ENCODE peak calls at places on chromosomes 11 and 22, in nine cellular contexts. One of them, this sample, is unnamed.

GRCh38 chr11:118411523-118411922 is 10.1 kb downstream of the ATP5MG start:
- DNase-seq in body of pancreas: no peak
- DNase-seq in WTC11: no peak
- DNase-seq in neural crest cell: no peak
- DNase-seq in prostate gland: no peak
- DNase-seq in CD8-positive, alpha-beta T cell: no peak
- DNase-seq in kidney: no peak
- DNase-seq in heart right ventricle: no peak
- DNase-seq in uterus: no peak
- DNase-seq in this sample: no peak

GRCh38 chr11:112670806-112671570 is 290.2 kb upstream of the NCAM1 start:
- DNase-seq in body of pancreas: no peak
- DNase-seq in WTC11: no peak
- DNase-seq in neural crest cell: no peak
- DNase-seq in prostate gland: no peak
- DNase-seq in CD8-positive, alpha-beta T cell: no peak
- DNase-seq in kidney: no peak
- DNase-seq in heart right ventricle: no peak
- DNase-seq in uterus: no peak
- DNase-seq in this sample: no peak

GRCh38 chr11:8267280-8267679 is 3.6 kb upstream of the LMO1 start:
- DNase-seq in body of pancreas: peak; percentile 5
- DNase-seq in WTC11: no peak
- DNase-seq in neural crest cell: no peak
- DNase-seq in prostate gland: no peak
- DNase-seq in CD8-positive, alpha-beta T cell: no peak
- DNase-seq in kidney: peak; percentile 19
- DNase-seq in heart right ventricle: no peak
- DNase-seq in uterus: peak; percentile 1
- DNase-seq in this sample: peak; percentile 70

GRCh38 chr11:9002920-9003572 is 755 bp downstream of the NRIP3 start:
- DNase-seq in body of pancreas: no peak
- DNase-seq in WTC11: no peak
- DNase-seq in neural crest cell: no peak
- DNase-seq in prostate gland: no peak
- DNase-seq in CD8-positive, alpha-beta T cell: no peak
- DNase-seq in kidney: no peak
- DNase-seq in heart right ventricle: no peak
- DNase-seq in uterus: no peak
- DNase-seq in this sample: no peak

GRCh38 chr22:24455751-24456426 is 28.5 kb downstream of the ADORA2A start:
- DNase-seq in body of pancreas: no peak
- DNase-seq in WTC11: no peak
- DNase-seq in neural crest cell: no peak
- DNase-seq in prostate gland: no peak
- DNase-seq in CD8-positive, alpha-beta T cell: no peak
- DNase-seq in kidney: no peak
- DNase-seq in heart right ventricle: peak; percentile 71
- DNase-seq in uterus: no peak
- DNase-seq in this sample: no peak

GRCh38 chr11:68016904-68017817 is 7.0 kb downstream of the ALDH3B1 start:
- DNase-seq in body of pancreas: no peak
- DNase-seq in WTC11: no peak
- DNase-seq in neural crest cell: peak; percentile 55
- DNase-seq in prostate gland: no peak
- DNase-seq in CD8-positive, alpha-beta T cell: no peak
- DNase-seq in kidney: no peak
- DNase-seq in heart right ventricle: no peak
- DNase-seq in uterus: no peak
- DNase-seq in this sample: peak; percentile 88

GRCh38 chr11:76382209-76382608 is 1.1 kb downstream of the GVQW3 start:
- DNase-seq in body of pancreas: no peak
- DNase-seq in WTC11: no peak
- DNase-seq in neural crest cell: no peak
- DNase-seq in prostate gland: no peak
- DNase-seq in CD8-positive, alpha-beta T cell: no peak
- DNase-seq in kidney: no peak
- DNase-seq in heart right ventricle: no peak
- DNase-seq in uterus: no peak
- DNase-seq in this sample: no peak

GRCh38 chr22:42414565-42415298 is 17.5 kb downstream of the NFAM1 start:
- DNase-seq in body of pancreas: no peak
- DNase-seq in WTC11: no peak
- DNase-seq in neural crest cell: no peak
- DNase-seq in prostate gland: no peak
- DNase-seq in CD8-positive, alpha-beta T cell: no peak
- DNase-seq in kidney: no peak
- DNase-seq in heart right ventricle: no peak
- DNase-seq in uterus: no peak
- DNase-seq in this sample: no peak

GRCh38 chr22:19038728-19039447 is 83.3 kb downstream of the DGCR2 start:
- DNase-seq in body of pancreas: no peak
- DNase-seq in WTC11: peak; percentile 11
- DNase-seq in neural crest cell: no peak
- DNase-seq in prostate gland: no peak
- DNase-seq in CD8-positive, alpha-beta T cell: no peak
- DNase-seq in kidney: peak; percentile 63
- DNase-seq in heart right ventricle: no peak
- DNase-seq in uterus: no peak
- DNase-seq in this sample: no peak

GRCh38 chr11:34192481-34193401 is 87.3 kb downstream of the NAT10 start:
- DNase-seq in body of pancreas: peak; percentile 60
- DNase-seq in WTC11: no peak
- DNase-seq in neural crest cell: no peak
- DNase-seq in prostate gland: peak; percentile 38
- DNase-seq in CD8-positive, alpha-beta T cell: no peak
- DNase-seq in kidney: no peak
- DNase-seq in heart right ventricle: peak; percentile 53
- DNase-seq in uterus: peak; percentile 85
- DNase-seq in this sample: no peak

GRCh38 chr11:63738720-63739360 is 29.7 kb downstream of the ZFTA start:
- DNase-seq in body of pancreas: peak; percentile 69
- DNase-seq in WTC11: peak; percentile 81
- DNase-seq in neural crest cell: peak; percentile 82
- DNase-seq in prostate gland: peak; percentile 69
- DNase-seq in CD8-positive, alpha-beta T cell: peak; percentile 57
- DNase-seq in kidney: no peak
- DNase-seq in heart right ventricle: peak; percentile 41
- DNase-seq in uterus: peak; percentile 80
- DNase-seq in this sample: no peak

GRCh38 chr11:122920579-122920978 is 38.0 kb downstream of the JHY start:
- DNase-seq in body of pancreas: no peak
- DNase-seq in WTC11: no peak
- DNase-seq in neural crest cell: no peak
- DNase-seq in prostate gland: peak; percentile 6
- DNase-seq in CD8-positive, alpha-beta T cell: no peak
- DNase-seq in kidney: no peak
- DNase-seq in heart right ventricle: no peak
- DNase-seq in uterus: no peak
- DNase-seq in this sample: no peak

GRCh38 chr11:125569913-125570621 is 790 bp downstream of the EI24 start:
- DNase-seq in body of pancreas: peak; percentile 76
- DNase-seq in WTC11: no peak
- DNase-seq in neural crest cell: no peak
- DNase-seq in prostate gland: no peak
- DNase-seq in CD8-positive, alpha-beta T cell: no peak
- DNase-seq in kidney: no peak
- DNase-seq in heart right ventricle: no peak
- DNase-seq in uterus: no peak
- DNase-seq in this sample: no peak

GRCh38 chr11:74615311-74615710 is 22.9 kb downstream of the POLD3 start:
- DNase-seq in body of pancreas: no peak
- DNase-seq in WTC11: no peak
- DNase-seq in neural crest cell: no peak
- DNase-seq in prostate gland: no peak
- DNase-seq in CD8-positive, alpha-beta T cell: no peak
- DNase-seq in kidney: no peak
- DNase-seq in heart right ventricle: no peak
- DNase-seq in uterus: no peak
- DNase-seq in this sample: no peak

GRCh38 chr11:20093775-20094174 is 66.5 kb downstream of the DBX1 start:
- DNase-seq in body of pancreas: no peak
- DNase-seq in WTC11: no peak
- DNase-seq in neural crest cell: no peak
- DNase-seq in prostate gland: no peak
- DNase-seq in CD8-positive, alpha-beta T cell: no peak
- DNase-seq in kidney: no peak
- DNase-seq in heart right ventricle: no peak
- DNase-seq in uterus: no peak
- DNase-seq in this sample: no peak
- TF ChIP-seq CTCF in body of pancreas: no peak
- TF ChIP-seq CTCF in WTC11: no peak
- TF ChIP-seq CTCF in neural crest cell: no peak
- TF ChIP-seq CTCF in prostate gland: no peak
- TF ChIP-seq CTCF in CD8-positive, alpha-beta T cell: no peak
- TF ChIP-seq CTCF in kidney: no peak
- TF ChIP-seq CTCF in heart right ventricle: no peak
- TF ChIP-seq CTCF in uterus: no peak
- TF ChIP-seq CTCF in this sample: peak; percentile 26

GRCh38 chr11:72548481-72548880 is 114.2 kb upstream of the CLPB start:
- DNase-seq in body of pancreas: no peak
- DNase-seq in WTC11: no peak
- DNase-seq in neural crest cell: no peak
- DNase-seq in prostate gland: no peak
- DNase-seq in CD8-positive, alpha-beta T cell: no peak
- DNase-seq in kidney: no peak
- DNase-seq in heart right ventricle: no peak
- DNase-seq in uterus: no peak
- DNase-seq in this sample: no peak

GRCh38 chr11:72552399-72552910 is 118.1 kb upstream of the CLPB start:
- DNase-seq in body of pancreas: no peak
- DNase-seq in WTC11: no peak
- DNase-seq in neural crest cell: no peak
- DNase-seq in prostate gland: no peak
- DNase-seq in CD8-positive, alpha-beta T cell: no peak
- DNase-seq in kidney: no peak
- DNase-seq in heart right ventricle: no peak
- DNase-seq in uterus: no peak
- DNase-seq in this sample: no peak

GRCh38 chr11:72551571-72551970 is 117.2 kb upstream of the CLPB start:
- DNase-seq in body of pancreas: no peak
- DNase-seq in WTC11: no peak
- DNase-seq in neural crest cell: no peak
- DNase-seq in prostate gland: no peak
- DNase-seq in CD8-positive, alpha-beta T cell: no peak
- DNase-seq in kidney: no peak
- DNase-seq in heart right ventricle: no peak
- DNase-seq in uterus: no peak
- DNase-seq in this sample: no peak

GRCh38 chr11:72556433-72556832 is 117.8 kb downstream of the PDE2A start:
- DNase-seq in body of pancreas: no peak
- DNase-seq in WTC11: no peak
- DNase-seq in neural crest cell: no peak
- DNase-seq in prostate gland: no peak
- DNase-seq in CD8-positive, alpha-beta T cell: no peak
- DNase-seq in kidney: no peak
- DNase-seq in heart right ventricle: no peak
- DNase-seq in uterus: no peak
- DNase-seq in this sample: no peak

DNA sequence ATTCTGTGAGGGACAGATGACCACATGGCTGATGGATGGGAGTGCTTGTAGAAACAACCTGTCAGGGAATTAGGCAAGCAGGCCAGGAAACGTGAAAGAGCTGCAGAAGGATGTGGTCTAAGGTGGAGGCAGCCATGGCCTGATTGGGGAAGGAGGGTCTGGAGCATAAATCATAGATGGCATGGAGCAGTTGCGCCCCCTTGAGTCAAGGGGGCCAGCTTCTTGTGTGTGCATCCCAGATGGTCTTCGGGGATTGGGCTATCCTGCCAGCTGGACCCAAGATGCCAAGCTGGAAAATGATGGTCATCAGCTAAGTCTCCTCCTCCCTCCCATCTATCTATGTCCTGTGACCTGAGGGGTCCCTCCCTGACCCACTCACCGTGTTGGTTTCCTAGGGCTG is 119.4 kb upstream of the CLPB start:
- DNase-seq in body of pancreas: no peak
- DNase-seq in WTC11: peak; percentile 73
- DNase-seq in neural crest cell: no peak
- DNase-seq in prostate gland: no peak
- DNase-seq in CD8-positive, alpha-beta T cell: no peak
- DNase-seq in kidney: no peak
- DNase-seq in heart right ventricle: no peak
- DNase-seq in uterus: no peak
- DNase-seq in this sample: no peak
- TF ChIP-seq CTCF in body of pancreas: no peak
- TF ChIP-seq CTCF in WTC11: peak; percentile 57
- TF ChIP-seq CTCF in neural crest cell: no peak
- TF ChIP-seq CTCF in prostate gland: no peak
- TF ChIP-seq CTCF in CD8-positive, alpha-beta T cell: no peak
- TF ChIP-seq CTCF in kidney: no peak
- TF ChIP-seq CTCF in heart right ventricle: no peak
- TF ChIP-seq CTCF in uterus: no peak
- TF ChIP-seq CTCF in this sample: no peak

GRCh38 chr11:134332189-134332631 is 422 bp downstream of the GLB1L2 start:
- DNase-seq in body of pancreas: peak; percentile 37
- DNase-seq in WTC11: peak; percentile 58
- DNase-seq in neural crest cell: peak; percentile 29
- DNase-seq in prostate gland: peak; percentile 43
- DNase-seq in CD8-positive, alpha-beta T cell: no peak
- DNase-seq in kidney: no peak
- DNase-seq in heart right ventricle: no peak
- DNase-seq in uterus: peak; percentile 30
- DNase-seq in this sample: no peak
- TF ChIP-seq CTCF in body of pancreas: no peak
- TF ChIP-seq CTCF in WTC11: no peak
- TF ChIP-seq CTCF in neural crest cell: no peak
- TF ChIP-seq CTCF in prostate gland: no peak
- TF ChIP-seq CTCF in CD8-positive, alpha-beta T cell: no peak
- TF ChIP-seq CTCF in kidney: no peak
- TF ChIP-seq CTCF in heart right ventricle: no peak
- TF ChIP-seq CTCF in uterus: no peak
- TF ChIP-seq CTCF in this sample: no peak

GRCh38 chr11:113771964-113772363 is 1.5 kb downstream of the ZW10 start:
- DNase-seq in body of pancreas: no peak
- DNase-seq in WTC11: no peak
- DNase-seq in neural crest cell: no peak
- DNase-seq in prostate gland: no peak
- DNase-seq in CD8-positive, alpha-beta T cell: no peak
- DNase-seq in kidney: no peak
- DNase-seq in heart right ventricle: no peak
- DNase-seq in uterus: no peak
- DNase-seq in this sample: no peak

GRCh38 chr11:113778111-113778910 is 1.3 kb upstream of the CLDN25 start:
- DNase-seq in body of pancreas: peak; percentile 78
- DNase-seq in WTC11: no peak
- DNase-seq in neural crest cell: no peak
- DNase-seq in prostate gland: peak; percentile 67
- DNase-seq in CD8-positive, alpha-beta T cell: no peak
- DNase-seq in kidney: peak; percentile 82
- DNase-seq in heart right ventricle: no peak
- DNase-seq in uterus: no peak
- DNase-seq in this sample: no peak

GRCh38 chr11:113773092-113773415 is 438 bp downstream of the ZW10 start:
- DNase-seq in body of pancreas: peak; percentile 30
- DNase-seq in WTC11: peak; percentile 23
- DNase-seq in neural crest cell: no peak
- DNase-seq in prostate gland: peak; percentile 35
- DNase-seq in CD8-positive, alpha-beta T cell: no peak
- DNase-seq in kidney: no peak
- DNase-seq in heart right ventricle: no peak
- DNase-seq in uterus: no peak
- DNase-seq in this sample: no peak

GRCh38 chr11:113773416-113774173 is at the start of gene ZW10:
- DNase-seq in body of pancreas: peak; percentile 98
- DNase-seq in WTC11: peak; percentile 95
- DNase-seq in neural crest cell: peak; percentile 87
- DNase-seq in prostate gland: peak; percentile 96
- DNase-seq in CD8-positive, alpha-beta T cell: peak; percentile 88
- DNase-seq in kidney: peak; percentile 99
- DNase-seq in heart right ventricle: peak; percentile 99
- DNase-seq in uterus: peak; percentile 96
- DNase-seq in this sample: peak; percentile 99

GRCh38 chr11:113774174-113774503 is 647 bp upstream of the ZW10 start:
- DNase-seq in body of pancreas: no peak
- DNase-seq in WTC11: no peak
- DNase-seq in neural crest cell: no peak
- DNase-seq in prostate gland: no peak
- DNase-seq in CD8-positive, alpha-beta T cell: no peak
- DNase-seq in kidney: no peak
- DNase-seq in heart right ventricle: no peak
- DNase-seq in uterus: no peak
- DNase-seq in this sample: no peak
- TF ChIP-seq CTCF in body of pancreas: no peak
- TF ChIP-seq CTCF in WTC11: peak; percentile 7
- TF ChIP-seq CTCF in neural crest cell: peak; percentile 49
- TF ChIP-seq CTCF in prostate gland: no peak
- TF ChIP-seq CTCF in CD8-positive, alpha-beta T cell: peak; percentile 26
- TF ChIP-seq CTCF in kidney: no peak
- TF ChIP-seq CTCF in heart right ventricle: no peak
- TF ChIP-seq CTCF in uterus: no peak
- TF ChIP-seq CTCF in this sample: peak; percentile 1